ENCODE peak calls at places on chromosomes 7 and 10, in seven cellular contexts. Q is breast epithelium, N is lung, C is esophagus muscularis mucosa, M is endodermal cell, T is neural crest cell, G is fibroblast of the aortic adventitia. O is an unnamed sample.

GRCh38 chr10:112383325-112383724 is 9.4 kb downstream of the ACSL5 start:
- DNase-seq in Q (no peak), N (no peak), C (no peak), M (no peak), T (no peak), G (peak), O (no peak)

GRCh38 chr7:156833311-156833710 is 59.7 kb downstream of the LMBR1 start:
- DNase-seq in Q (no peak), N (no peak), C (no peak), M (no peak), T (no peak), G (no peak), O (no peak)

GRCh38 chr10:70115948-70116682 is 16.5 kb downstream of the AIFM2 start:
- DNase-seq in Q (no peak), N (peak), C (no peak), M (peak), T (peak), G (peak), O (peak)

GRCh38 chr7:49295136-49295535 is 370.8 kb downstream of the CDC14C start:
- DNase-seq in Q (no peak), N (no peak), C (no peak), M (no peak), T (no peak), G (peak), O (no peak)

GRCh38 chr10:74097776-74098175 is 52.9 kb downstream of the AP3M1 start:
- DNase-seq in Q (no peak), N (no peak), C (no peak), M (no peak), T (no peak), G (no peak), O (no peak)

GRCh38 chr7:115097175-115097671 is 175.3 kb downstream of the MDFIC start:
- DNase-seq in Q (no peak), N (no peak), C (no peak), M (no peak), T (no peak), G (peak), O (no peak)

GRCh38 chr10:22505923-22506685 is 160.8 kb downstream of the SPAG6 start:
- DNase-seq in Q (no peak), N (no peak), C (no peak), M (no peak), T (no peak), G (no peak), O (no peak)

GRCh38 chr7:130278892-130279690 is 12.4 kb downstream of the CPA2 start:
- DNase-seq in Q (no peak), N (no peak), C (no peak), M (no peak), T (no peak), G (peak), O (no peak)

GRCh38 chr7:36062159-36062815 is 90.8 kb upstream of the EEPD1 start:
- DNase-seq in Q (no peak), N (no peak), C (no peak), M (no peak), T (no peak), G (peak), O (no peak)

GRCh38 chr10:15857001-15857608 is 3.2 kb downstream of the MINDY3 start:
- DNase-seq in Q (no peak), N (no peak), C (no peak), M (no peak), T (no peak), G (no peak), O (no peak)

GRCh38 chr7:21944616-21945373 is 904 bp downstream of the CDCA7L start:
- DNase-seq in Q (peak), N (peak), C (no peak), M (peak), T (no peak), G (no peak), O (no peak)

GRCh38 chr7:196778-197321 is 4.5 kb downstream of the FAM20C start:
- DNase-seq in Q (no peak), N (no peak), C (no peak), M (no peak), T (no peak), G (no peak), O (no peak)

GRCh38 chr7:129896568-129897382 is 56.0 kb downstream of the UBE2H start:
- DNase-seq in Q (no peak), N (no peak), C (no peak), M (no peak), T (no peak), G (peak), O (no peak)

GRCh38 chr10:3570855-3571266 is 214.1 kb downstream of the KLF6 start:
- DNase-seq in Q (no peak), N (no peak), C (peak), M (peak), T (peak), G (peak), O (no peak)

GRCh38 chr7:24438232-24438631 is 135.0 kb upstream of the PALS2 start:
- DNase-seq in Q (no peak), N (no peak), C (no peak), M (no peak), T (no peak), G (no peak), O (no peak)

GRCh38 chr10:13977861-13978843 is 352.6 kb downstream of the FRMD4A start:
- DNase-seq in Q (no peak), N (no peak), C (no peak), M (no peak), T (no peak), G (peak), O (no peak)

GRCh38 chr10:82814635-82815034 is 939.6 kb downstream of the NRG3 start:
- DNase-seq in Q (no peak), N (no peak), C (no peak), M (no peak), T (no peak), G (peak), O (no peak)

GRCh38 chr10:62323751-62324150 is 50.4 kb upstream of the ZNF365 start:
- DNase-seq in Q (no peak), N (no peak), C (no peak), M (no peak), T (no peak), G (peak), O (no peak)

GRCh38 chr10:102644066-102644645 is at the start of gene TRIM8:
- DNase-seq in Q (no peak), N (no peak), C (no peak), M (peak), T (peak), G (no peak), O (no peak)

GRCh38 chr10:47243791-47244190 is 56.2 kb upstream of the GDF10 start:
- DNase-seq in Q (no peak), N (no peak), C (no peak), M (peak), T (no peak), G (no peak), O (no peak)

GRCh38 chr7:103071000-103071399 is 3.6 kb downstream of the FBXL13 start:
- DNase-seq in Q (no peak), N (no peak), C (no peak), M (no peak), T (no peak), G (no peak), O (no peak)

GRCh38 chr7:149455175-149455950 is 5.5 kb downstream of the ZNF777 start:
- DNase-seq in Q (no peak), N (peak), C (peak), M (no peak), T (no peak), G (no peak), O (no peak)

GRCh38 chr10:60778978-60779668 is 845 bp downstream of the CDK1 start:
- DNase-seq in Q (no peak), N (no peak), C (no peak), M (no peak), T (no peak), G (peak), O (no peak)

GRCh38 chr10:113335603-113336002 is 217.2 kb upstream of the HABP2 start:
- DNase-seq in Q (no peak), N (no peak), C (no peak), M (no peak), T (no peak), G (peak), O (no peak)

GRCh38 chr7:69309601-69310000 is 288.7 kb upstream of the AUTS2 start:
- DNase-seq in Q (no peak), N (no peak), C (no peak), M (no peak), T (no peak), G (no peak), O (no peak)

GRCh38 chr7:3082831-3083230 is 39.2 kb upstream of the CARD11 start:
- DNase-seq in Q (no peak), N (no peak), C (no peak), M (no peak), T (no peak), G (no peak), O (no peak)

GRCh38 chr10:80199828-80200227 is 5.5 kb downstream of the ANXA11 start:
- DNase-seq in Q (no peak), N (peak), C (no peak), M (peak), T (no peak), G (peak), O (no peak)

GRCh38 chr7:126856691-126857291 is 395.9 kb downstream of the GRM8 start:
- DNase-seq in Q (no peak), N (no peak), C (no peak), M (no peak), T (no peak), G (no peak), O (no peak)

GRCh38 chr7:114082934-114083647 is 164.3 kb upstream of the PPP1R3A start:
- DNase-seq in Q (no peak), N (no peak), C (no peak), M (peak), T (peak), G (peak), O (no peak)

GRCh38 chr7:114083714-114084113 is 164.9 kb upstream of the PPP1R3A start:
- DNase-seq in Q (no peak), N (no peak), C (no peak), M (no peak), T (no peak), G (no peak), O (no peak)

GRCh38 chr7:114084381-114085312 is 165.8 kb upstream of the PPP1R3A start:
- DNase-seq in Q (no peak), N (peak), C (no peak), M (peak), T (peak), G (peak), O (no peak)

GRCh38 chr7:114082567-114082933 is 163.7 kb upstream of the PPP1R3A start:
- DNase-seq in Q (no peak), N (no peak), C (no peak), M (no peak), T (no peak), G (no peak), O (no peak)

DNA sequence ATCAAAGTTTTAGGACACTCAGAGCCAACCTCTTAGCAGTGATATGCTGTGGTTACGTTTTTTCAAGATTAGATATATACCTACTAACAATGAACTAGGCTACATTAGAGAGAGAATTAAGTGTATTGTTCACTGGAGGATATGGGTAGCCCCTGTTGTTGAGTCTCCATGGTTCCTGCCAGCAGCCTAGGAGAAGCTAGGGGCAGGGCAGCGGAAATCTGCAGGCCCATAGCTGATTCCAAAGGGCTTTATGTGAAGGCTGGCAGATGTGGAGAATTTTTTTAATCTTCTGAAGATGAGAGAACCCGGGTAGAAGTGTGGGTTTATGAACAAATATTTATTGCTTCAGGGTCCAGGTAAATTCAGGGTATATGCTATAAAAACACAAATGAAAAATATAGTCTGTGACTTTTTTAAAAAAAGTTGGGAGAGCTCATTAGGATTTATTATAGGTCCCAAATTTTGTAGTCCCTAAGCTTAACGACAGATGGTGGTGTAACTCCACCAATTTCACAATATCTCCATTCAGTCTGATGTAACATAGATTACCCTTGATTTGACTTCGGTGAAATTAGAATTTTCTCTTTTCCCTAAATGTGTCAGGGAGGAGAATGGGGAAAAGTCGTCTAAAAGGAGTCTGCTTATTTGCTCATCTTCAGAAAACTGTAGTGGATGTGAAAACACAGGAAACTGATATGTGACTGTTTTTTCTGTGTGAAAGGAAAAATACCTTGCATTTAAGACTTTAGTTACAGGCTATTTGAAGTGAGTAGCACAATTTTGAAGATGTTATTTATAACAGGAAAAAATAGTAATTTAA is 163.0 kb upstream of the PPP1R3A start:
- DNase-seq in Q (no peak), N (no peak), C (no peak), M (peak), T (peak), G (peak), O (no peak)
- TF ChIP-seq CTCF in Q (no peak), N (peak), C (peak), M (peak), T (peak), G (peak), O (no peak)

GRCh38 chr10:120282421-120282820 is 174.6 kb upstream of the PLPP4 start:
- DNase-seq in Q (no peak), N (no peak), C (peak), M (no peak), T (no peak), G (no peak), O (no peak)
- TF ChIP-seq CTCF in Q (no peak), N (no peak), C (no peak), M (no peak), T (no peak), G (no peak), O (no peak)

GRCh38 chr10:118107541-118107940 is 60.8 kb upstream of the RAB11FIP2 start:
- DNase-seq in Q (no peak), N (no peak), C (no peak), M (no peak), T (no peak), G (no peak), O (no peak)

GRCh38 chr10:118108194-118109026 is 61.7 kb upstream of the RAB11FIP2 start:
- DNase-seq in Q (no peak), N (no peak), C (no peak), M (no peak), T (no peak), G (no peak), O (no peak)

GRCh38 chr10:118102116-118102515 is 55.4 kb upstream of the RAB11FIP2 start:
- DNase-seq in Q (no peak), N (no peak), C (no peak), M (no peak), T (no peak), G (no peak), O (no peak)

GRCh38 chr10:118107040-118107439 is 60.3 kb upstream of the RAB11FIP2 start:
- DNase-seq in Q (no peak), N (no peak), C (no peak), M (no peak), T (no peak), G (no peak), O (no peak)

GRCh38 chr10:118106426-118106825 is 59.7 kb upstream of the RAB11FIP2 start:
- DNase-seq in Q (no peak), N (no peak), C (no peak), M (peak), T (no peak), G (peak), O (no peak)
- TF ChIP-seq CTCF in Q (no peak), N (peak), C (no peak), M (peak), T (peak), G (peak), O (no peak)

DNA sequence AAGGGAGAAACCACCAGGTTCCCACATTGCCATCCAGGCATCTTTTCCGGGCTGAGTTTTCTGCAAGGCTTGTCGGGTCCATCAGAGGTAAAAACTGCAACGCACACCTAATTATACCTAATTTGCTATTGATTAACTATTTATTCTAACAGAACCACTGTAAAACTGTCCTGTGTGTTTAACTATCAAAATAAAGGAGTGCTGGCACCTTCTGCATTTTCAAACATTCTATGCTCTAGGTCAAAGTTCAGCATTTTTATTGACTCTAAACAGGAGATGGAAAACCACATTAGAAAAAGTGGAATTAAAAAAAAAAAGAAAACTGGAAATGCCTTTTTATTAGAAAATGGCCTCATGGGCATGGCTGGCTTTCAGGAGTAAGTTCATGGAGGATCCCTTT is 82.0 kb downstream of the ADARB2 start:
- DNase-seq in Q (no peak), N (no peak), C (no peak), M (no peak), T (no peak), G (no peak), O (no peak)
- TF ChIP-seq CTCF in Q (no peak), N (no peak), C (no peak), M (no peak), T (no peak), G (no peak), O (no peak)

GRCh38 chr7:26658080-26658697 is 206.2 kb downstream of the SKAP2 start:
- DNase-seq in Q (no peak), N (no peak), C (no peak), M (peak), T (peak), G (no peak), O (no peak)

GRCh38 chr7:26658698-26659084 is 205.7 kb downstream of the SKAP2 start:
- DNase-seq in Q (no peak), N (no peak), C (no peak), M (no peak), T (no peak), G (no peak), O (no peak)

GRCh38 chr7:26655761-26656160 is 208.6 kb downstream of the SKAP2 start:
- DNase-seq in Q (no peak), N (no peak), C (no peak), M (no peak), T (no peak), G (no peak), O (no peak)

GRCh38 chr7:26656735-26657134 is 207.7 kb downstream of the SKAP2 start:
- DNase-seq in Q (no peak), N (no peak), C (no peak), M (no peak), T (no peak), G (no peak), O (no peak)

DNA sequence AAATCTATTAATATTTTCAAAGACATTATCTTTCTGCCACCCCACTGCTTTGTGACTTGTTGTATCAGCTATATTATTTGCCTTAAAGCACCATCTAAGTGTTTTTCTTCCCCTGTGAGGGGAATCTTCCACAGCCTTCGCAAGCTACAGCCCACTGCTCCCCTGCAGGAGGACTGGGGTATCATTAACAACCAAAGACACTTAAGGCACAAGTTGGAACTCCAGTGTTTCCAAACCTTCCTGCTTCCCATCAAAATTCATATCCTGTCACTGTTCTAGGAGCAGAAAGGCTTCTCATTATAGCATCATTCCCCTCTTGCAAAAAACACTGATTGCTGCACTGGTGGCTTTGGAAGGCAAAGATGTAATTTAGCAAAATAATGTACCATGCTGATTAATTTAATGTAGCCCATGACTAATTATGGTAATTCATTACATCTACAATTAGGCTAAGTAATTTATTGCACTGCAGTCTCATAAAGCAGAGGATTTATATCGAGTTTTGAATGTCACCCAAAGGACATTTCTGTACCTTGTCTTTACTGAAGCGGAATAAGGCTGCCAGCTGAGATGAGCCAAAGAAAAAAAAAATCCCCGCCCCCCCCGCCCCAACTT is 207.1 kb downstream of the SKAP2 start:
- DNase-seq in Q (no peak), N (no peak), C (no peak), M (no peak), T (no peak), G (no peak), O (no peak)
- TF ChIP-seq CTCF in Q (no peak), N (no peak), C (no peak), M (peak), T (peak), G (no peak), O (no peak)